ENCODE peak calls at places on chromosomes 4 and X, in eight cellular contexts. J is BE2C; L is stimulated activated CD4-positive, alpha-beta T cell treated with anti-CD3 and anti-CD28 coated beads, Interleukin-2, amount 100 ng/mL, for 4 hours; U is left cardiac atrium; F is GDM1; M is iPS-NIHi11; W is A549; G is stimulated activated naive CD4-positive, alpha-beta T cell. Y is an unnamed sample.

GRCh38 chr4:32462944-32463343 is 1742.8 kb downstream of the PCDH7 start:
- DNase-seq in J (peak; percentile 24), L (no peak), U (no peak), F (no peak), M (peak; percentile 70), W (no peak), G (no peak), Y (no peak)

GRCh38 chr4:12697970-12698369 is 786.2 kb downstream of the RAB28 start:
- DNase-seq in J (no peak), L (no peak), U (no peak), F (no peak), M (no peak), W (no peak), G (no peak), Y (no peak)

GRCh38 chrX:69371159-69371558 is 133.0 kb upstream of the NALF2 start:
- DNase-seq in J (no peak), L (no peak), U (no peak), F (no peak), M (no peak), W (no peak), G (no peak), Y (no peak)

GRCh38 chr4:144589512-144589911 is 56.4 kb upstream of the HHIP start:
- DNase-seq in J (no peak), L (no peak), U (no peak), F (no peak), M (no peak), W (no peak), G (no peak), Y (no peak)

GRCh38 chr4:37889849-37890500 is 909 bp upstream of the TBC1D1 start:
- DNase-seq in J (no peak), L (no peak), U (no peak), F (no peak), M (peak; percentile 16), W (no peak), G (no peak), Y (peak; percentile 81)

GRCh38 chrX:13092455-13092941 is 48.1 kb upstream of the FAM9C start:
- DNase-seq in J (no peak), L (peak; percentile 68), U (peak; percentile 33), F (no peak), M (no peak), W (no peak), G (peak; percentile 82), Y (peak; percentile 69)

GRCh38 chr4:156931267-156931666 is 40.3 kb downstream of the PDGFC start:
- DNase-seq in J (no peak), L (no peak), U (no peak), F (no peak), M (peak; percentile 19), W (peak; percentile 36), G (no peak), Y (no peak)

GRCh38 chr4:53240573-53240972 is 125.3 kb downstream of the SCFD2 start:
- DNase-seq in J (no peak), L (no peak), U (no peak), F (no peak), M (no peak), W (no peak), G (no peak), Y (no peak)

GRCh38 chrX:9737363-9737762 is 28.3 kb downstream of the GPR143 start:
- DNase-seq in J (no peak), L (no peak), U (no peak), F (no peak), M (no peak), W (no peak), G (no peak), Y (no peak)

GRCh38 chr4:3074846-3075651 is 568 bp downstream of the HTT start:
- DNase-seq in J (peak; percentile 72), L (peak; percentile 50), U (peak; percentile 62), F (peak; percentile 67), M (peak; percentile 72), W (peak; percentile 37), G (peak; percentile 32), Y (peak; percentile 85)

GRCh38 chr4:8904666-8905065 is 33.0 kb upstream of the HMX1 start:
- DNase-seq in J (peak; percentile 3), L (no peak), U (peak; percentile 2), F (no peak), M (no peak), W (no peak), G (no peak), Y (peak; percentile 44)

GRCh38 chrX:40908026-40908425 is 172.7 kb upstream of the MED14 start:
- DNase-seq in J (no peak), L (no peak), U (no peak), F (no peak), M (no peak), W (no peak), G (no peak), Y (no peak)